ENCODE peak calls at places on chromosomes 2 and 18, in four cellular contexts. L is body of pancreas, M is HCT116, Y is small intestine. N is an unnamed sample.

GRCh38 chr2:62147610-62148301 is 48.2 kb upstream of the B3GNT2 start:
- DNase-seq in L (no peak), M (no peak), Y (no peak), N (no peak)

GRCh38 chr2:18149660-18150246 is 271.3 kb downstream of the KCNS3 start:
- DNase-seq in L (no peak), M (peak; percentile 42), Y (peak; percentile 28), N (no peak)

GRCh38 chr2:204363513-204363912 is 181.8 kb upstream of the PARD3B start:
- DNase-seq in L (no peak), M (no peak), Y (no peak), N (no peak)

GRCh38 chr2:70936165-70936978 is 672 bp downstream of the ATP6V1B1 start:
- DNase-seq in L (no peak), M (no peak), Y (no peak), N (no peak)

GRCh38 chr2:109450574-109451265 is 163.0 kb downstream of the SEPTIN10 start:
- DNase-seq in L (no peak), M (no peak), Y (no peak), N (no peak)

GRCh38 chr2:196324212-196324611 is 152.8 kb upstream of the STK17B start:
- DNase-seq in L (no peak), M (no peak), Y (no peak), N (no peak)

GRCh38 chr2:181678033-181678586 is 2.2 kb downstream of the NEUROD1 start:
- DNase-seq in L (peak; percentile 70), M (no peak), Y (peak; percentile 59), N (peak; percentile 28)

GRCh38 chr2:25165992-25166618 is 2.3 kb downstream of the POMC start:
- DNase-seq in L (peak; percentile 70), M (peak; percentile 35), Y (peak; percentile 56), N (peak; percentile 35)

GRCh38 chr2:197798187-197798586 is 6.2 kb upstream of the PLCL1 start:
- DNase-seq in L (no peak), M (no peak), Y (no peak), N (no peak)

GRCh38 chr18:56108486-56109367 is 520.7 kb upstream of the TCF4 start:
- DNase-seq in L (no peak), M (no peak), Y (no peak), N (no peak)

GRCh38 chr2:18435425-18436037 is 124.9 kb downstream of the RDH14 start:
- DNase-seq in L (peak; percentile 17), M (peak; percentile 52), Y (peak; percentile 49), N (peak; percentile 20)

GRCh38 chr2:27174638-27175037 is 25.8 kb downstream of the TCF23 start:
- DNase-seq in L (no peak), M (no peak), Y (no peak), N (no peak)

GRCh38 chr2:207200136-207200535 is 34.4 kb upstream of the KLF7 start:
- DNase-seq in L (no peak), M (no peak), Y (no peak), N (no peak)

GRCh38 chr18:59094569-59094968 is 45.1 kb upstream of the SEC11C start:
- DNase-seq in L (no peak), M (no peak), Y (no peak), N (no peak)

GRCh38 chr2:7809640-7810039 is 872.2 kb upstream of the ID2 start:
- DNase-seq in L (no peak), M (no peak), Y (no peak), N (no peak)

GRCh38 chr18:6205706-6206105 is 209.0 kb downstream of the L3MBTL4 start:
- DNase-seq in L (no peak), M (no peak), Y (no peak), N (no peak)

GRCh38 chr2:237859533-237860272 is at the start of gene RAMP1:
- DNase-seq in L (peak; percentile 56), M (no peak), Y (peak; percentile 37), N (peak; percentile 59)

GRCh38 chr2:108139521-108139920 is 100.2 kb upstream of the SULT1C3 start:
- DNase-seq in L (no peak), M (no peak), Y (peak; percentile 21), N (no peak)

GRCh38 chr18:44740000-44740399 is 59.3 kb downstream of the SETBP1 start:
- DNase-seq in L (peak; percentile 78), M (no peak), Y (no peak), N (no peak)

GRCh38 chr18:76620326-76620813 is 125.3 kb upstream of the ZNF516 start:
- DNase-seq in L (peak; percentile 31), M (peak; percentile 34), Y (no peak), N (peak; percentile 74)

GRCh38 chr18:58947136-58947732 is 82.6 kb downstream of the ZNF532 start:
- DNase-seq in L (no peak), M (no peak), Y (no peak), N (no peak)

GRCh38 chr2:120809576-120810440 is 74.1 kb downstream of the GLI2 start:
- DNase-seq in L (no peak), M (no peak), Y (no peak), N (no peak)

GRCh38 chr18:38009335-38009734 is 443.7 kb upstream of the CELF4 start:
- DNase-seq in L (no peak), M (no peak), Y (no peak), N (no peak)

GRCh38 chr2:20580690-20581437 is 70.0 kb downstream of the HS1BP3 start:
- DNase-seq in L (no peak), M (no peak), Y (peak; percentile 10), N (no peak)

GRCh38 chr18:51039138-51040112 is 9.4 kb downstream of the SMAD4 start:
- DNase-seq in L (peak; percentile 49), M (no peak), Y (no peak), N (no peak)

GRCh38 chr2:140895378-140895777 is 1235.4 kb downstream of the LRP1B start:
- DNase-seq in L (no peak), M (no peak), Y (no peak), N (no peak)

GRCh38 chr18:9571546-9571945 is 42.8 kb downstream of the PPP4R1 start:
- DNase-seq in L (no peak), M (no peak), Y (no peak), N (no peak)

GRCh38 chr2:109613922-109614714 is at the start of the genes SEPTIN10 and SOWAHC:
- DNase-seq in L (peak; percentile 94), M (peak; percentile 97), Y (peak; percentile 96), N (peak; percentile 94)

GRCh38 chr2:108637304-108637669 is 82.0 kb upstream of the RANBP2 start:
- DNase-seq in L (peak; percentile 49), M (no peak), Y (peak; percentile 93), N (peak; percentile 90)

GRCh38 chr2:168635065-168635577 is 167.3 kb upstream of the NOSTRIN start:
- DNase-seq in L (peak; percentile 33), M (no peak), Y (peak; percentile 50), N (no peak)

GRCh38 chr2:32008811-32009478 is 1.9 kb downstream of the MEMO1 start:
- DNase-seq in L (peak; percentile 20), M (no peak), Y (peak; percentile 31), N (peak; percentile 55)

GRCh38 chr2:32009479-32010256 is 1.1 kb downstream of the MEMO1 start:
- DNase-seq in L (peak; percentile 40), M (no peak), Y (peak; percentile 37), N (peak; percentile 47)

GRCh38 chr2:32010670-32011565 is at the start of gene MEMO1:
- DNase-seq in L (peak; percentile 93), M (peak; percentile 83), Y (peak; percentile 92), N (peak; percentile 91)

GRCh38 chr2:32012872-32013271 is 2.1 kb upstream of the MEMO1 start:
- DNase-seq in L (no peak), M (no peak), Y (no peak), N (no peak)

DNA sequence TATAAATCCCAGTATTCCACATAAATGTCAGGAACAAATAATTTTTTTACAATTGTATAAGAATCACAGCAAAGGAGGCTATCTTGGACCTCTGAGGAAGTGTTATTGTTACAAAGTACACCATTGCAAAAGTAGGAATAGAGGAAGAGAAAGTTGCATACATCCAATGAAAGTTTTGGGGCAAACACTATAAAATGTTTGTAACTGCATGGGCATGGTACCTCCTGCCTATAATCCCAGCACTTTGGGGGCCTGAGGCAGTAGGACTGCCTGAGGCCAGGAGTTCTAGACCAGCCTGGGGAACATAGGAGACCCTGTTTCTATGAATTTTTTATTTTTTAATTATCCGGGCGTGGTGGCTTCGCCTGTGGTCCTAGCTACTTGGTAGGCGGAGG is 755 bp upstream of the MEMO1 start:
- DNase-seq in L (no peak), M (no peak), Y (no peak), N (no peak)
- H3K4me3 ChIP-seq in L (peak overlapping the region; percentile 46), M (peak overlapping the region; percentile 70), Y (peak overlapping the region; percentile 94), N (peak overlapping the region; percentile 74)

DNA sequence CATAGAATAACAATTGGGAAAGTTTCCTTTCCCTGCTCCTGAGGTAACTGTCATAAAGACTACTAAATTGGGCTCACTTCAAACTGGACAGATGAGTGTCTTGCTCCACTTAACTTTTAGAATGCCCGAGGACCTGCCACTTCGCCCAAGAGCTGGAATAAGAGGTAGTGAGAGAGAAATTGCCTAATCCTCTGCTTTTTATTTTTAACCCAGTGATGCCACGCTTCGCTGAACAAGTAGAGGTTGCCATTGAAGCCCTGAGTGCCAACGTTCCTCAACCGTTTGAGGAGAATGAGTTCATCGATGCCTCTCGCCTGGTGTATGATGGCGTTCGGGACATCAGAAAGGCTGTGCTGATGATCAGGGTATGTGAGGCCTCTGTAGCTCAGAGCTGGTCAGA is 269.4 kb upstream of the LRRTM1 start:
- DNase-seq in L (no peak), M (no peak), Y (no peak), N (no peak)
- H3K9me3 ChIP-seq in L (no peaks in the 10 kb centered on the region), M (peaks cover 6% of the 10 kb centered on the region), Y (no peaks in the 10 kb centered on the region), N (no peaks in the 10 kb centered on the region)

DNA sequence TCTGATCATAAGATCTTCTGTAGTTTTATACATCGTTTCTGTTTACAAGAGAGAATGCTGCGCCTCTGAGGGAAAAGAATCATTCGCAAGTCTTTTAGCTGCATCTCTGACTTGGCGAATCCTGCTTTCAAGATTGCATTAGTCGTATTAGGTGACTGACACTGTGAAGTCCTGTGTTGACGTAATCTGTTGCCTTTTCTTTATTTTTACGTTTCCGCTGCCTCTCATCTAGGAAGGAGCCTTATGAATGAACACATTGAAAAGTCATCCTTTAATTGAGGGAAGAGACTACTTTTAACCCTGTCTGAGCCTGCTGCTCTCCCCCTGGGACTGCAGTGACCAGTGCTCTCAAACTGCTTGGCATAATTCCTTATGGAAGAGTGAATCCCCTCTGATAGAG is 101.6 kb downstream of the LDLRAD4 start:
- DNase-seq in L (no peak), M (no peak), Y (no peak), N (no peak)
- H3K27me3 ChIP-seq in L (no peaks in the 10 kb centered on the region), M (no peaks in the 10 kb centered on the region), Y (no peaks in the 10 kb centered on the region), N (no peaks in the 10 kb centered on the region)

GRCh38 chr2:73892631-73893329 is at the start of gene ACTG2:
- DNase-seq in L (no peak), M (no peak), Y (no peak), N (no peak)
- H3K4me3 ChIP-seq in L (no peak within 1 kb of the TSS), M (no peak within 1 kb of the TSS), Y (no peak within 1 kb of the TSS), N (peak within 1 kb of the TSS; percentile 0)

GRCh38 chr2:910698-911097 is 40.0 kb upstream of the SNTG2 start:
- DNase-seq in L (no peak), M (no peak), Y (no peak), N (no peak)
- H3K9me3 ChIP-seq in L (no peaks in the 10 kb centered on the region), M (no peaks in the 10 kb centered on the region), Y (no peaks in the 10 kb centered on the region), N (no peaks in the 10 kb centered on the region)